ENCODE peak calls at places on chromosomes 4 and X, in seven cellular contexts. B, F, K, A, V, L and H are unnamed samples.

GRCh38 chr4:26360273-26360672 is 39.5 kb downstream of the RBPJ start:
- DNase-seq in B (no peak), V (no peak), F (no peak), A (no peak), K (no peak), L (no peak), H (no peak)

GRCh38 chr4:73662709-73663546 is 42.7 kb upstream of the RASSF6 start:
- DNase-seq in L (no peak), B (no peak), A (no peak), K (peak), F (no peak), V (peak), H (no peak)

GRCh38 chr4:90187148-90187884 is 60.1 kb downstream of the CCSER1 start:
- DNase-seq in A (no peak), F (no peak), K (no peak), B (no peak), L (no peak), V (no peak), H (peak)

GRCh38 chr4:93646225-93646930 is 182.2 kb upstream of the ATOH1 start:
- DNase-seq in V (no peak), L (no peak), A (no peak), K (no peak), B (no peak), F (no peak), H (no peak)

GRCh38 chr4:89497517-89498308 is 190.1 kb upstream of the GPRIN3 start:
- DNase-seq in A (no peak), V (no peak), L (no peak), B (no peak), K (no peak), F (no peak), H (no peak)

GRCh38 chrX:41779058-41779564 is 55.1 kb downstream of the GPR82 start:
- DNase-seq in F (no peak), K (no peak), V (peak), L (no peak), B (no peak), A (peak), H (no peak)

GRCh38 chrX:3733043-3733430 is 19.6 kb upstream of the PRKX start:
- DNase-seq in V (no peak), A (no peak), L (no peak), F (no peak), K (no peak), B (no peak), H (no peak)

GRCh38 chr4:84596826-84597225 is 13.9 kb downstream of the CDS1 start:
- DNase-seq in F (no peak), A (no peak), B (no peak), L (no peak), V (no peak), K (peak), H (no peak)

GRCh38 chr4:184444215-184444952 is 30.0 kb downstream of the IRF2 start:
- DNase-seq in A (no peak), V (no peak), B (no peak), F (no peak), L (no peak), K (no peak), H (no peak)

GRCh38 chr4:42781325-42781724 is 111.2 kb upstream of the GRXCR1 start:
- DNase-seq in V (no peak), A (no peak), K (no peak), B (no peak), F (no peak), L (no peak), H (no peak)
- TF ChIP-seq YY1 in V (no peak), A (no peak), K (no peak), B (no peak), F (no peak), L (no peak), H (no peak)

GRCh38 chrX:110050386-110050785 is 47.5 kb downstream of the TMEM164 start:
- DNase-seq in K (no peak), A (no peak), V (no peak), L (no peak), F (no peak), B (no peak), H (no peak)

GRCh38 chrX:110050885-110051284 is 48.0 kb downstream of the TMEM164 start:
- DNase-seq in V (no peak), K (no peak), B (no peak), A (no peak), L (no peak), F (no peak), H (no peak)

GRCh38 chrX:110053453-110053852 is 50.5 kb downstream of the TMEM164 start:
- DNase-seq in A (no peak), F (no peak), B (no peak), K (no peak), L (no peak), V (no peak), H (no peak)

GRCh38 chrX:110049096-110049495 is 46.2 kb downstream of the TMEM164 start:
- DNase-seq in K (no peak), A (no peak), B (no peak), L (no peak), F (no peak), V (no peak), H (no peak)

DNA sequence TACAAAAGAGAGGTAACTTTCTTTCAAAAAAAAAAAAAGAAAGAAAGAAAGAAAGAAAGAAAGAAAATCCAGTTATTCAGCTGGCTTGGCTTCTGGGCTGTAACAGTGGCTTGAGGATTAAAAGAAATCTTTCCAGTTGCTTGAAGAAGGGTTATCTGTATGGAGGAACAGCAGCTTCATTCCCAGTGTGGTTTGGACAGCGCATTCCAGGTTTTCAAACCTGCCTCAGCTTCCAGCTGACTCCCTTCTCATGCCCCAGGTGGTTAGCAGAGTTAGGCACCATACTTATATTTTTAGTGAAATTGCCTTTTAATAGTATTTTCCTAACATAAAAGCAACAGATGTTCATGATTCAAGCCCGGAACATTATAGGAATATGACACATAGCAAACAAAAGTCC is 48.6 kb downstream of the TMEM164 start:
- DNase-seq in V (no peak), L (no peak), F (no peak), A (no peak), B (no peak), K (no peak), H (no peak)
- TF ChIP-seq YY1 in V (no peak), L (no peak), F (no peak), A (no peak), B (no peak), K (no peak), H (no peak)

DNA sequence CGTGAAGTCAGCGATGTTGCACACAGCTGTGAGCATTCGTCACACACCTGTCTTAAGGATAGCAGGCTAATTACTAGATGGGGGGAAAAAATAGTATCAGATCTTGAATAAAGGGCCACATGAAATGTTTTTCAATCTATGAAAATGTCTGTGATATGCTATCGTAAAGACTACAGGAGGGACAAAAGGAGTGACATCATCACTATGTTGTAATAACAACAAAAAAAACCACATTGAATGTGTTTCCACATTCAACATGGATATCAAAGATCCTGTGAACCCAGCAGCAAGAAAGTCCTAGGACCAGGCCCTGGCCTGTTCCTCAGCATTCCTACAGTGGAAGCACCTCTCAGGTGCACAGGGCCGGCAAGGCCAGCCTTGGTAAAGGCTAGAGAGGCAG is 118.4 kb downstream of the RELL1 start:
- DNase-seq in A (no peak), B (no peak), F (no peak), L (no peak), K (no peak), V (no peak), H (no peak)
- TF ChIP-seq YY1 in A (no peak), B (no peak), F (no peak), L (no peak), K (no peak), V (no peak), H (no peak)

DNA sequence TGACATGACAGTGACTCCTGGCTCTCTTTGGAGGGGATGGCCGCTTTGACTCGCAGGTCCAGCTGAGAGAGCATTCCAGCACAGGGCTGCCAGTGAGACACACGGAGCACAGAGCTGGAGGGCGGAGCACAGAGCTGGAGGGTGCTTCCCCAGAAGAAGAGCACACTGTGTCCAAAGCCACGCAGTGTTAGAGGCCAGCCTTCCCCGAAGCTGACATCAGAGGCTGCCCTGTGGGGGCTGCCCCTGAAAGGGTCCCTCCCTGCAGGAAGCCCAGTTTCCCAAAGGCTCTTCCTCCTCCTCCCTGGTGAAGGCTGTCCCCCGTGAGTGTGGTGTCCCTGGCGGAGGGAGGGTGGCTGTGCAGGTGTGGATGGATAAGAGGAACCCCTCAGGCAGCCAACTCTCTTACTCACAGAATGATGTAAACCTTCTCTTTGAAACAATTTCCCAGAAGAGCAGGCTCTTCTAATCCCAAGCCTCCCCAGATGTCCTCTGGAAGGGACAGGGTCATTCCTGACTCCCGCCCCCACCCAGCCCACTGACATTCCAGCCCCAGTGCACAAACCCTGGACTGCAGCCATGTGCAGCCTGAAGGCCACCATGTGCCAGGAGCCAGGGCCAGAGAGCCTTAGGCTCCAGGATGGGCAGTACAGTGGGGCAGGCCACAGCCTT is 53.4 kb downstream of the PSAPL1 start:
- DNase-seq in V (no peak), B (no peak), K (no peak), L (no peak), A (no peak), F (no peak), H (no peak)
- TF ChIP-seq YY1 in V (no peak), B (no peak), K (no peak), L (no peak), A (no peak), F (no peak), H (no peak)

DNA sequence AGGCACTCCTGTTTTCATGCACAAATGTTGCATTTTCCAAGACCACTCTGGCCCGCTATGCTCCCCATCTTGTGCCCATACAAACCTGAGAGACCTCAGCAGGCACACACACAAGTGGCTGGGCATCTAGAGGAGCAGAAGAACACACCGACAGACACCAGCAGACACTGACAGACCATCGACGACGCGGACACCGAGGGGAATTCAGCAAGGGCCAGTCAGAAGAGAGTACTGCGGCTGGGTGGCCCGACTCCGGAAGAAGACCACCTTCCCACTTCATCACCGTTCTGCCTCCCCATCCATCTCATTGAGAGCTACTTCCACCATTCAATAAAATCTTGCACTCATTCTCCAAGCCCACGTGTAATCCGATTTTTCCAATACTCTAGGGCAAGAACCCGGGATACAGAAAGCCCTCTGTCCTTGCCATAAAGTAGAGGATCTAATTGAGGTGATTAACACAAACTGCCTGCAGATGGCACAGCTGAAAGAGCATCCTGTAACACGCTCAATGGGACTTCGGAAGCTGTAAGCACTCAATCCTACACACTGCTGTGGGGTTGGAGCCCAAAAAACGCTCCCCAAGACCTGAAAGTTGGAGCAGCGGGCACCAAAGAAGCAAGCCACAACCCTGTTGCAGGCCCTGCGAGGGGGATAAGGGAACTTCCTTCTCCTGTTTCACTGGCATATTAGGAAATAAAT is 780.9 kb downstream of the ARAP2 start:
- DNase-seq in A (no peak), L (no peak), F (no peak), B (no peak), K (no peak), V (no peak), H (no peak)
- TF ChIP-seq YY1 in A (no peak), L (no peak), F (no peak), B (no peak), K (no peak), V (no peak), H (no peak)

DNA sequence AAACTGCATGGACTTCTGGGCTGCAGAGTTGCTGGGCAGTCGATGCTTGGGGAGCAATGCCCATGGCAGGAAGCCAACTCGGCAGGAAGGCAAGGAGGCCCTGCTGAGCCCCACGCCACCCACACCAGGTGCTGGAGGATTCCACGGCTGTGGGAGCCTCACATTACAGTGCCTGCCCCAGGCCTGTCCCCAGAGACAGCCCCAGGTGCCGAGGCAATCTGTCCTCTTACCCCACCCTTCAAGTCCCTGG is 53.9 kb downstream of the HMX1 start:
- DNase-seq in A (no peak), B (peak), F (no peak), K (no peak), L (no peak), V (no peak), H (no peak)
- TF ChIP-seq YY1 in A (no peak), B (no peak), F (no peak), K (no peak), L (no peak), V (no peak), H (no peak)

GRCh38 chr4:41318839-41319530 is 62.3 kb downstream of the UCHL1 start:
- DNase-seq in B (no peak), V (no peak), L (no peak), K (peak), F (no peak), A (peak), H (no peak)
- TF ChIP-seq YY1 in B (no peak), V (no peak), L (no peak), K (no peak), F (no peak), A (no peak), H (no peak)

GRCh38 chr4:24473309-24473721 is 111.0 kb downstream of the DHX15 start:
- DNase-seq in K (peak), F (no peak), V (no peak), B (peak), A (no peak), L (no peak), H (no peak)
- TF ChIP-seq YY1 in K (no peak), F (no peak), V (no peak), B (no peak), A (no peak), L (no peak), H (no peak)